ENCODE peak calls at places on chromosomes 2 and 18, in seven cellular contexts. One of them, this sample, is unnamed.

GRCh38 chr2:207224814-207225482 is 59.2 kb upstream of the KLF7 start:
- DNase-seq in effector CD4-positive, alpha-beta T cell: no peak
- DNase-seq in midbrain: no peak
- DNase-seq in HT1080: no peak
- DNase-seq in progenitor cell of endocrine pancreas: no peak
- DNase-seq in activated B cell treated with CpG ODN at 0.5 μM for 24 hours: no peak
- DNase-seq in neural crest cell: no peak
- DNase-seq in this sample: no peak

GRCh38 chr2:127107622-127107999 is 657 bp upstream of the BIN1 start:
- DNase-seq in progenitor cell of endocrine pancreas: no peak
- DNase-seq in activated B cell treated with CpG ODN at 0.5 μM for 24 hours: no peak
- DNase-seq in effector CD4-positive, alpha-beta T cell: no peak
- DNase-seq in neural crest cell: no peak
- DNase-seq in HT1080: no peak
- DNase-seq in midbrain: no peak
- DNase-seq in this sample: no peak

GRCh38 chr2:117785740-117786139 is 28.8 kb upstream of the DDX18 start:
- DNase-seq in activated B cell treated with CpG ODN at 0.5 μM for 24 hours: no peak
- DNase-seq in progenitor cell of endocrine pancreas: peak
- DNase-seq in neural crest cell: peak
- DNase-seq in HT1080: peak
- DNase-seq in effector CD4-positive, alpha-beta T cell: peak
- DNase-seq in midbrain: peak
- DNase-seq in this sample: no peak

GRCh38 chr2:33521791-33522281 is 45.4 kb downstream of the RASGRP3 start:
- DNase-seq in progenitor cell of endocrine pancreas: no peak
- DNase-seq in effector CD4-positive, alpha-beta T cell: no peak
- DNase-seq in HT1080: no peak
- DNase-seq in neural crest cell: no peak
- DNase-seq in midbrain: no peak
- DNase-seq in activated B cell treated with CpG ODN at 0.5 μM for 24 hours: no peak
- DNase-seq in this sample: no peak

GRCh38 chr2:1538663-1539062 is 125.4 kb downstream of the TPO start:
- DNase-seq in HT1080: no peak
- DNase-seq in effector CD4-positive, alpha-beta T cell: no peak
- DNase-seq in midbrain: no peak
- DNase-seq in activated B cell treated with CpG ODN at 0.5 μM for 24 hours: no peak
- DNase-seq in neural crest cell: no peak
- DNase-seq in progenitor cell of endocrine pancreas: no peak
- DNase-seq in this sample: no peak

GRCh38 chr2:10486601-10487079 is 38.5 kb upstream of the ODC1 start:
- DNase-seq in neural crest cell: no peak
- DNase-seq in activated B cell treated with CpG ODN at 0.5 μM for 24 hours: no peak
- DNase-seq in progenitor cell of endocrine pancreas: no peak
- DNase-seq in HT1080: no peak
- DNase-seq in midbrain: no peak
- DNase-seq in effector CD4-positive, alpha-beta T cell: no peak
- DNase-seq in this sample: no peak

GRCh38 chr18:26631135-26631534 is 82.8 kb upstream of the KCTD1 start:
- DNase-seq in HT1080: no peak
- DNase-seq in neural crest cell: no peak
- DNase-seq in activated B cell treated with CpG ODN at 0.5 μM for 24 hours: no peak
- DNase-seq in midbrain: no peak
- DNase-seq in effector CD4-positive, alpha-beta T cell: no peak
- DNase-seq in progenitor cell of endocrine pancreas: no peak
- DNase-seq in this sample: no peak

GRCh38 chr18:57009836-57010235 is 137.1 kb upstream of the BOD1L2 start:
- DNase-seq in progenitor cell of endocrine pancreas: no peak
- DNase-seq in midbrain: no peak
- DNase-seq in activated B cell treated with CpG ODN at 0.5 μM for 24 hours: no peak
- DNase-seq in HT1080: no peak
- DNase-seq in effector CD4-positive, alpha-beta T cell: no peak
- DNase-seq in neural crest cell: no peak
- DNase-seq in this sample: no peak

GRCh38 chr2:189581354-189582139 is 961 bp upstream of the SLC40A1 start:
- DNase-seq in activated B cell treated with CpG ODN at 0.5 μM for 24 hours: no peak
- DNase-seq in progenitor cell of endocrine pancreas: peak
- DNase-seq in effector CD4-positive, alpha-beta T cell: no peak
- DNase-seq in midbrain: no peak
- DNase-seq in HT1080: no peak
- DNase-seq in neural crest cell: no peak
- DNase-seq in this sample: peak

GRCh38 chr2:127953128-127953718 is 67.5 kb upstream of the AMMECR1L start:
- DNase-seq in progenitor cell of endocrine pancreas: no peak
- DNase-seq in effector CD4-positive, alpha-beta T cell: no peak
- DNase-seq in midbrain: peak
- DNase-seq in neural crest cell: no peak
- DNase-seq in activated B cell treated with CpG ODN at 0.5 μM for 24 hours: no peak
- DNase-seq in HT1080: no peak
- DNase-seq in this sample: no peak

GRCh38 chr18:74488864-74489263 is 7.3 kb upstream of the CNDP2 start:
- DNase-seq in HT1080: no peak
- DNase-seq in midbrain: no peak
- DNase-seq in effector CD4-positive, alpha-beta T cell: no peak
- DNase-seq in activated B cell treated with CpG ODN at 0.5 μM for 24 hours: no peak
- DNase-seq in progenitor cell of endocrine pancreas: no peak
- DNase-seq in neural crest cell: no peak
- DNase-seq in this sample: no peak

GRCh38 chr2:26557244-26557925 is 79.5 kb upstream of the OTOF start:
- DNase-seq in progenitor cell of endocrine pancreas: no peak
- DNase-seq in HT1080: no peak
- DNase-seq in neural crest cell: no peak
- DNase-seq in effector CD4-positive, alpha-beta T cell: no peak
- DNase-seq in activated B cell treated with CpG ODN at 0.5 μM for 24 hours: no peak
- DNase-seq in midbrain: no peak
- DNase-seq in this sample: no peak

GRCh38 chr2:73020657-73021370 is 50.7 kb downstream of the SFXN5 start:
- DNase-seq in midbrain: no peak
- DNase-seq in effector CD4-positive, alpha-beta T cell: no peak
- DNase-seq in activated B cell treated with CpG ODN at 0.5 μM for 24 hours: no peak
- DNase-seq in neural crest cell: no peak
- DNase-seq in HT1080: peak
- DNase-seq in progenitor cell of endocrine pancreas: no peak
- DNase-seq in this sample: no peak

GRCh38 chr2:206423147-206423546 is 20.2 kb upstream of the ADAM23 start:
- DNase-seq in progenitor cell of endocrine pancreas: no peak
- DNase-seq in effector CD4-positive, alpha-beta T cell: no peak
- DNase-seq in HT1080: peak
- DNase-seq in activated B cell treated with CpG ODN at 0.5 μM for 24 hours: no peak
- DNase-seq in neural crest cell: no peak
- DNase-seq in midbrain: no peak
- DNase-seq in this sample: no peak

GRCh38 chr2:62723253-62723652 is 17.7 kb downstream of the EHBP1 start:
- DNase-seq in neural crest cell: no peak
- DNase-seq in progenitor cell of endocrine pancreas: no peak
- DNase-seq in activated B cell treated with CpG ODN at 0.5 μM for 24 hours: no peak
- DNase-seq in effector CD4-positive, alpha-beta T cell: no peak
- DNase-seq in HT1080: no peak
- DNase-seq in midbrain: no peak
- DNase-seq in this sample: no peak

GRCh38 chr2:35462226-35462983 is 893.2 kb upstream of the CRIM1 start:
- DNase-seq in activated B cell treated with CpG ODN at 0.5 μM for 24 hours: no peak
- DNase-seq in effector CD4-positive, alpha-beta T cell: no peak
- DNase-seq in HT1080: peak
- DNase-seq in neural crest cell: no peak
- DNase-seq in progenitor cell of endocrine pancreas: no peak
- DNase-seq in midbrain: no peak
- DNase-seq in this sample: no peak

GRCh38 chr18:13269599-13270011 is 51.0 kb downstream of the LDLRAD4 start:
- DNase-seq in neural crest cell: no peak
- DNase-seq in HT1080: no peak
- DNase-seq in progenitor cell of endocrine pancreas: no peak
- DNase-seq in activated B cell treated with CpG ODN at 0.5 μM for 24 hours: no peak
- DNase-seq in midbrain: no peak
- DNase-seq in effector CD4-positive, alpha-beta T cell: no peak
- DNase-seq in this sample: no peak